ENCODE peak calls at places on chromosome 5, in five cellular contexts. J is AG09309; R is effector CD4-positive, alpha-beta T cell; H is KG1; M is osteocyte. W is an unnamed sample.

GRCh38 chr5:160293901-160294561 is 18.3 kb downstream of the CCNJL start:
- DNase-seq in J (no peak), R (no peak), H (no peak), M (no peak), W (no peak)

GRCh38 chr5:108753877-108754276 is 6.2 kb downstream of the FER start:
- DNase-seq in J (no peak), R (no peak), H (no peak), M (no peak), W (peak)

GRCh38 chr5:170368593-170368992 is 20.6 kb downstream of the KCNMB1 start:
- DNase-seq in J (no peak), R (no peak), H (no peak), M (no peak), W (no peak)

GRCh38 chr5:132261881-132262845 is 4.7 kb downstream of the PDLIM4 start:
- DNase-seq in J (no peak), R (no peak), H (no peak), M (peak), W (no peak)

GRCh38 chr5:13921573-13921972 is 22.9 kb downstream of the DNAH5 start:
- DNase-seq in J (no peak), R (no peak), H (no peak), M (no peak), W (no peak)

GRCh38 chr5:38060354-38060753 is 198.0 kb upstream of the EGFLAM start:
- DNase-seq in J (no peak), R (no peak), H (no peak), M (no peak), W (no peak)

GRCh38 chr5:95870105-95870672 is 47.7 kb upstream of the GLRX start:
- DNase-seq in J (no peak), R (no peak), H (no peak), M (no peak), W (no peak)

GRCh38 chr5:35963381-35963843 is 25.0 kb upstream of the CAPSL start:
- DNase-seq in J (no peak), R (no peak), H (no peak), M (no peak), W (no peak)

GRCh38 chr5:23704176-23704855 is 196.9 kb downstream of the PRDM9 start:
- DNase-seq in J (no peak), R (no peak), H (no peak), M (no peak), W (no peak)

GRCh38 chr5:179802950-179803562 is 3.6 kb downstream of the MGAT4B start:
- DNase-seq in J (no peak), R (no peak), H (no peak), M (no peak), W (no peak)

GRCh38 chr5:4198461-4198860 is 602.8 kb downstream of the IRX1 start:
- DNase-seq in J (no peak), R (no peak), H (no peak), M (no peak), W (no peak)

GRCh38 chr5:74631088-74631960 is 9.2 kb downstream of the ENC1 start:
- DNase-seq in J (no peak), R (no peak), H (no peak), M (no peak), W (no peak)

GRCh38 chr5:102766295-102767090 is 11.4 kb downstream of the PAM start:
- DNase-seq in J (no peak), R (no peak), H (no peak), M (no peak), W (no peak)

GRCh38 chr5:6758201-6758600 is 45.0 kb downstream of the TENT4A start:
- DNase-seq in J (no peak), R (no peak), H (no peak), M (no peak), W (no peak)

GRCh38 chr5:1718669-1719068 is 81.0 kb downstream of the MRPL36 start:
- DNase-seq in J (no peak), R (no peak), H (no peak), M (no peak), W (no peak)

GRCh38 chr5:57581222-57581621 is 98.6 kb upstream of the ACTBL2 start:
- DNase-seq in J (no peak), R (no peak), H (no peak), M (no peak), W (no peak)

W was measured in stromal cell of bone marrow.